ENCODE peak calls at places on chromosomes 1 and 21, in nine cellular contexts. L, E, T, F, H, G, M, R and N are unnamed samples.

GRCh38 chr1:63575340-63575826 is 17.8 kb upstream of the PGM1 start:
- DNase-seq in L (no peak), E (no peak), T (no peak), F (no peak), H (no peak), G (no peak), M (no peak), R (no peak), N (no peak)

GRCh38 chr1:21541835-21542234 is 32.6 kb downstream of the ALPL start:
- DNase-seq in L (no peak), E (peak; percentile 76), T (no peak), F (no peak), H (peak; percentile 15), G (no peak), M (no peak), R (no peak), N (no peak)

GRCh38 chr1:162753998-162754585 is 36.4 kb upstream of the HSD17B7 start:
- DNase-seq in L (no peak), E (no peak), T (no peak), F (no peak), H (no peak), G (peak; percentile 59), M (no peak), R (no peak), N (no peak)

GRCh38 chr1:20448626-20449215 is 37.3 kb downstream of the CAMK2N1 start:
- DNase-seq in L (no peak), E (no peak), T (no peak), F (no peak), H (no peak), G (no peak), M (no peak), R (no peak), N (no peak)

GRCh38 chr21:46157396-46157986 is 2.1 kb upstream of the FTCD start:
- DNase-seq in L (peak; percentile 4), E (no peak), T (no peak), F (peak; percentile 10), H (peak; percentile 2), G (peak; percentile 9), M (peak; percentile 60), R (peak; percentile 42), N (no peak)

GRCh38 chr1:205317311-205317917 is 4.1 kb downstream of the NUAK2 start:
- DNase-seq in L (peak; percentile 93), E (peak; percentile 88), T (peak; percentile 93), F (peak; percentile 87), H (peak; percentile 98), G (peak; percentile 42), M (no peak), R (peak; percentile 91), N (no peak)

GRCh38 chr1:160884579-160884978 is 401 bp downstream of the ITLN1 start:
- DNase-seq in L (no peak), E (no peak), T (peak; percentile 47), F (no peak), H (peak; percentile 44), G (no peak), M (no peak), R (no peak), N (no peak)

GRCh38 chr1:38098101-38098847 is 51.7 kb upstream of the POU3F1 start:
- DNase-seq in L (no peak), E (no peak), T (no peak), F (no peak), H (no peak), G (no peak), M (no peak), R (no peak), N (no peak)

GRCh38 chr1:214685906-214686305 is 82.9 kb downstream of the CENPF start:
- DNase-seq in L (no peak), E (no peak), T (no peak), F (no peak), H (no peak), G (no peak), M (no peak), R (no peak), N (no peak)

GRCh38 chr1:26096471-26096870 is 15.2 kb upstream of the PDIK1L start:
- DNase-seq in L (no peak), E (no peak), T (no peak), F (no peak), H (no peak), G (no peak), M (no peak), R (no peak), N (no peak)

GRCh38 chr1:197604327-197604726 is 171.0 kb downstream of the DENND1B start:
- DNase-seq in L (no peak), E (no peak), T (no peak), F (no peak), H (no peak), G (no peak), M (no peak), R (no peak), N (no peak)

GRCh38 chr1:53654216-53655210 is 84.5 kb downstream of the GLIS1 start:
- DNase-seq in L (no peak), E (no peak), T (no peak), F (no peak), H (no peak), G (no peak), M (no peak), R (no peak), N (no peak)

GRCh38 chr1:211183924-211184323 is 50.0 kb upstream of the KCNH1 start:
- DNase-seq in L (no peak), E (no peak), T (no peak), F (no peak), H (no peak), G (no peak), M (no peak), R (no peak), N (no peak)

DNA sequence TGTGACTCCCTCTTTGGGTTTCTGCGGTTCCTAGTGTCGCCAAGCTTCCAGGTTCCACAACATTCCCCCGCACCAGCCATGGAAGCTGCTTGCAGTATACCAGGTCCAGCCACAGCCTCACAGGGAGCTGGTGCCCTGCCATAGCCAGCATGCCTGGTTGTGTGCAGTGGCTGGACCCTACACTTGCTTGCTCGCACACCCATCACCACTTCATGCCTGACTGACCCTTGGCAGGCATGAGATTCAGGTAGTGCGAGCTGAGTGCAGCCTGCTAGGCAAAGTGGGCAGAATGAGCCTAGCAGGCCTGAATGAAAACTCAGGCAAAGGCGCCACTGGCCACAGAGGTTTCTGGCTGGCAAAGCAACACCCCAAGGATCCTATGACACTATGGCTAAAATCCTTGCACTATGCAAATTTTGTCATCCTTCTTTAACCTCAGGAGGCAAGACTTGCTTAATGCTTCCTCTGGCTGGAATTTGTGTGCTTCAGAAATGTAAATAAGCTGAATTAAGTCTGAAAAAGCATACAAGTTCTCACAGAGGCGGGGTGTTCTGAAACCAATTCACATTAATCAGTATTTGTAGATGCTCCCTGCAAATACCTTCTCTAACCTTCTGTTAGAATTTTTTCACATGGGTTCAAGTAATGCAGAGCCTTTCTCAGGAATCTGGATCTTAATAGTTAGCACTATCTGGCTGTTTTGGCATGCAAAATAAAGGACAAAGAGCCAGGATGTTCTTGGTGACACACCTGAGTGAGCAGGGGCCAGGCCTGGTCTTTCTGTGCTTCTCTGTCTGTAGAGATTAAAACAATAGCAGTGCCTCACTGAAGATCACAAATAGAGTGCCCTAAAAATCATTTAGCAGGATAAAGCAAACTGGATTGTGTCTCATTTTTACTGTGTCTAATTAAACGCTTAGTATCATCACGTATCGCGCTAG is 256.9 kb downstream of the GPATCH2 start:
- DNase-seq in L (no peak), E (no peak), T (no peak), F (no peak), H (no peak), G (no peak), M (no peak), R (no peak), N (no peak)
- H3K36me3 ChIP-seq in L (no peaks in the 10 kb centered on the region), E (no peaks in the 10 kb centered on the region), T (no peaks in the 10 kb centered on the region), F (no peaks in the 10 kb centered on the region), H (no peaks in the 10 kb centered on the region), G (no peaks in the 10 kb centered on the region), M (no peaks in the 10 kb centered on the region), R (no peaks in the 10 kb centered on the region), N (no peaks in the 10 kb centered on the region)

DNA sequence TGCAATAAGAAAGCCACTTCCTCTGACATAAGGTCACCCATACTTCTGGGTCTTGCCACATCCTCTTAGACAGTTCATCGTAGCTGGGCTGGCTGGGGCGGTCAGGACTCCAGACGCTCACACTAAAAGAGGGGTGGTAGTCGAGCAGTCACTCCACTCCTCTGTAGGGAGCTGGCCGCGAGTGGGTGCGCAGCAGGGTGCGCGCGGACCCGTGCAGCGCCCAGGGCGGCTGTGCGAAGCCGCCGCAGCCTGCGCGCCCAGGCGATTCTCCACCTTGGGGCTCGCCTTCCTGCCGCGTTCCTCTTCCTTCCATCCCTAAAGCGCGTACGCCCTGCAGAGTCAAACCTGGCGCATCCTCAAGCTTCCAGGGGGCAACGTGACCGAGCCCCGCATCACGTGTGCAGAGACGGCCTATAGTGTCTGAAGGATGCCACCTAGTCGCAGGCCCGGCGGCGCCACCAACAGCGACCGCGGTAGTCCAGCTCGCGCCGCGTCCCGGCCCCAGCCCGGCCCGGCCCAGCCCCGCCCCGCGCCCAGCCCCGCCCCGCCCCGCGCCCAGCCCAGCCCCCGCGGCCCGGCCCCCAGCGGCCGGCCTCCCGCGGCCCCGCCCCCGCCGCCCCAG is 360 bp upstream of the PRDX6 start:
- DNase-seq in L (peak; percentile 94), E (peak; percentile 88), T (peak; percentile 97), F (peak; percentile 89), H (peak; percentile 95), G (peak; percentile 91), M (peak; percentile 97), R (peak; percentile 96), N (peak; percentile 77)
- TF ChIP-seq CTCF in L (no peak), E (no peak), T (peak; percentile 8), F (no peak), H (no peak), G (no peak), M (no peak), R (no peak), N (peak; percentile 6)

GRCh38 chr1:151371340-151371739 is 1.2 kb downstream of the SELENBP1 start:
- DNase-seq in L (peak; percentile 69), E (peak; percentile 48), T (peak; percentile 90), F (peak; percentile 68), H (peak; percentile 77), G (peak; percentile 78), M (peak; percentile 90), R (no peak), N (no peak)

GRCh38 chr1:151371744-151372410 is 628 bp downstream of the SELENBP1 start:
- DNase-seq in L (peak; percentile 75), E (no peak), T (peak; percentile 64), F (peak; percentile 78), H (peak; percentile 67), G (peak; percentile 55), M (peak; percentile 83), R (no peak), N (no peak)

GRCh38 chr1:151369621-151370048 is 2.9 kb downstream of the SELENBP1 start:
- DNase-seq in L (peak; percentile 55), E (no peak), T (no peak), F (no peak), H (no peak), G (no peak), M (peak; percentile 60), R (no peak), N (no peak)

GRCh38 chr1:151368745-151369610 is 3.5 kb downstream of the SELENBP1 start:
- DNase-seq in L (peak; percentile 49), E (no peak), T (no peak), F (peak; percentile 34), H (no peak), G (no peak), M (peak; percentile 60), R (no peak), N (no peak)

GRCh38 chr1:151370211-151370911 is 2.1 kb downstream of the SELENBP1 start:
- DNase-seq in L (peak; percentile 34), E (no peak), T (peak; percentile 76), F (peak; percentile 63), H (peak; percentile 13), G (no peak), M (peak; percentile 66), R (peak; percentile 79), N (no peak)
- TF ChIP-seq POLR2A in L (no peak), E (no peak), T (no peak), F (no peak), H (no peak), G (no peak), M (no peak), R (no peak), N (no peak)

GRCh38 chr1:150076066-150076465 is 8.5 kb downstream of the VPS45 start:
- DNase-seq in L (no peak), E (no peak), T (no peak), F (no peak), H (no peak), G (no peak), M (no peak), R (no peak), N (no peak)
- H3K36me3 ChIP-seq in L (peaks cover 49% of the 10 kb centered on the region), E (no peaks in the 10 kb centered on the region), T (peaks cover 35% of the 10 kb centered on the region), F (no peaks in the 10 kb centered on the region), H (no peaks in the 10 kb centered on the region), G (no peaks in the 10 kb centered on the region), M (peaks cover 27% of the 10 kb centered on the region), R (no peaks in the 10 kb centered on the region), N (peaks cover 13% of the 10 kb centered on the region)